ENCODE peak calls at places on chromosomes 6 and 20, in five cellular contexts. One of them, this sample, is unnamed.

GRCh38 chr6:44569131-44569530 is 181.6 kb downstream of the CDC5L start:
- DNase-seq in AG04449: no peak
- DNase-seq in PC-9: no peak
- DNase-seq in psoas muscle: no peak
- DNase-seq in tibial artery: no peak
- DNase-seq in this sample: no peak

GRCh38 chr6:35498407-35499045 is 1.6 kb upstream of the TEAD3 start:
- DNase-seq in AG04449: no peak
- DNase-seq in PC-9: no peak
- DNase-seq in psoas muscle: no peak
- DNase-seq in tibial artery: no peak
- DNase-seq in this sample: no peak

GRCh38 chr6:87291879-87292278 is 30.5 kb upstream of the SMIM8 start:
- DNase-seq in AG04449: no peak
- DNase-seq in PC-9: no peak
- DNase-seq in psoas muscle: no peak
- DNase-seq in tibial artery: no peak
- DNase-seq in this sample: no peak

GRCh38 chr6:89013463-89013862 is 50.0 kb upstream of the RNGTT start:
- DNase-seq in AG04449: no peak
- DNase-seq in PC-9: no peak
- DNase-seq in psoas muscle: no peak
- DNase-seq in tibial artery: no peak
- DNase-seq in this sample: no peak

GRCh38 chr20:45345104-45345936 is 2.9 kb downstream of the SDC4 start:
- DNase-seq in AG04449: no peak
- DNase-seq in PC-9: peak
- DNase-seq in psoas muscle: no peak
- DNase-seq in tibial artery: no peak
- DNase-seq in this sample: no peak

GRCh38 chr20:63097336-63097831 is 90.6 kb upstream of the BHLHE23 start:
- DNase-seq in AG04449: no peak
- DNase-seq in PC-9: no peak
- DNase-seq in psoas muscle: peak
- DNase-seq in tibial artery: no peak
- DNase-seq in this sample: no peak

GRCh38 chr6:32327103-32327502 is 44.6 kb downstream of the TSBP1 start:
- DNase-seq in AG04449: no peak
- DNase-seq in PC-9: no peak
- DNase-seq in psoas muscle: no peak
- DNase-seq in tibial artery: no peak
- DNase-seq in this sample: no peak

GRCh38 chr20:60097285-60097684 is 139.1 kb downstream of the CDH26 start:
- DNase-seq in AG04449: no peak
- DNase-seq in PC-9: no peak
- DNase-seq in psoas muscle: no peak
- DNase-seq in tibial artery: no peak
- DNase-seq in this sample: no peak

GRCh38 chr6:136551103-136551502 is 881 bp upstream of the MAP7 start:
- DNase-seq in AG04449: no peak
- DNase-seq in PC-9: no peak
- DNase-seq in psoas muscle: no peak
- DNase-seq in tibial artery: no peak
- DNase-seq in this sample: no peak

GRCh38 chr6:69232506-69233194 is 564.2 kb downstream of the LMBRD1 start:
- DNase-seq in AG04449: no peak
- DNase-seq in PC-9: peak
- DNase-seq in psoas muscle: peak
- DNase-seq in tibial artery: peak
- DNase-seq in this sample: peak

GRCh38 chr6:156410649-156411048 is 366.5 kb upstream of the ARID1B start:
- DNase-seq in AG04449: no peak
- DNase-seq in PC-9: no peak
- DNase-seq in psoas muscle: no peak
- DNase-seq in tibial artery: no peak
- DNase-seq in this sample: no peak

GRCh38 chr6:147805155-147805554 is 296.7 kb downstream of the SAMD5 start:
- DNase-seq in AG04449: no peak
- DNase-seq in PC-9: no peak
- DNase-seq in psoas muscle: no peak
- DNase-seq in tibial artery: no peak
- DNase-seq in this sample: no peak

GRCh38 chr6:166903027-166903426 is 53.3 kb downstream of the RNASET2 start:
- DNase-seq in AG04449: no peak
- DNase-seq in PC-9: no peak
- DNase-seq in psoas muscle: no peak
- DNase-seq in tibial artery: no peak
- DNase-seq in this sample: no peak

GRCh38 chr6:170045981-170046667 is 244.8 kb downstream of the DLL1 start:
- DNase-seq in AG04449: no peak
- DNase-seq in PC-9: no peak
- DNase-seq in psoas muscle: peak
- DNase-seq in tibial artery: no peak
- DNase-seq in this sample: no peak
- H3K4me3 ChIP-seq in AG04449: no peak
- H3K4me3 ChIP-seq in PC-9: no peak
- H3K4me3 ChIP-seq in psoas muscle: no peak
- H3K4me3 ChIP-seq in tibial artery: no peak
- H3K4me3 ChIP-seq in this sample: no peak

DNA sequence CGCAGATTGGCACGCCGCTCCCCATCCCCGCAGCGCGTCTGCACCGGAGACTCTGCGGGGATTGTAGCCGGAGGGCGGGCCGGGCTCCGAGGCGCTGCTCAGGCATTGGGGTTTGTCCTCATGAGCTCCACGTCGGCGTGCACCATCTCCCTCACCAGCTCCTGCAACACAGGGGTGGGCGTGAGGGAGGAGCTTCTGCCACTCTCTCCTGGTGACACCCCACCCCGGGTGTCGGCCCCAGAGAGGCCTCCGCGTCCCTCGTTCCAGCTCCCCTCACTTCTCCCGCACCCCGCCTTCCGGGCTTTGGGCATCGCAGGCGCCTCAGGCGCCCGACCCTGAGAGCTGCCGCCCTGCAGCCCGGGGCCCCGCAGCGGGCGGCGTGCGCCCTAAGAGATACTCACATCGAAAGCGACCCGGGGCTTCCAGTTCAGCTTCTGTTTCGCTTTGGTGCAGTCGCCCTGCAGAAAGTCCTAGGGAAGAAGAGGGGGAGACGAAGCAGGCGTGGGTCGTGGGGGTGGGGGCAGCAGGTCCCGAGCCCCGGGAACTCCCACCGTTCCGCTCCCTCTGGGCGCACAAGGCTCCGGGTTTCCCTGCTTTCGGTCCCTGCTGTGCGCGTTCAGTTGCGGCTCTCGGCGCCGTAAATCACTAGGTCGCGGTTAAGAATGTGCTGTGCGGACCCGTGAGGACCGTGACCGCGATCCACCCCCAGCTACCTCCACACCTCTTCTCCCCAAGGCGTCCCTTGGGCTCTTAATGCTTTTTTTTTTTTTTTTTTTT is 14.5 kb downstream of the FOXC1 start:
- DNase-seq in AG04449: no peak
- DNase-seq in PC-9: no peak
- DNase-seq in psoas muscle: peak
- DNase-seq in tibial artery: peak
- DNase-seq in this sample: no peak
- H3K4me3 ChIP-seq in AG04449: peak
- H3K4me3 ChIP-seq in PC-9: peak
- H3K4me3 ChIP-seq in psoas muscle: peak
- H3K4me3 ChIP-seq in tibial artery: peak
- H3K4me3 ChIP-seq in this sample: peak

GRCh38 chr20:32031007-32031958 is 20.8 kb upstream of the HCK start:
- DNase-seq in AG04449: peak
- DNase-seq in PC-9: peak
- DNase-seq in psoas muscle: peak
- DNase-seq in tibial artery: peak
- DNase-seq in this sample: peak
- H3K4me3 ChIP-seq in AG04449: peak
- H3K4me3 ChIP-seq in PC-9: no peak
- H3K4me3 ChIP-seq in psoas muscle: peak
- H3K4me3 ChIP-seq in tibial artery: peak
- H3K4me3 ChIP-seq in this sample: peak

GRCh38 chr20:56995635-56996075 is 270.8 kb downstream of the BMP7 start:
- DNase-seq in AG04449: no peak
- DNase-seq in PC-9: peak
- DNase-seq in psoas muscle: no peak
- DNase-seq in tibial artery: no peak
- DNase-seq in this sample: no peak

GRCh38 chr20:56991516-56991915 is 274.9 kb downstream of the BMP7 start:
- DNase-seq in AG04449: no peak
- DNase-seq in PC-9: no peak
- DNase-seq in psoas muscle: no peak
- DNase-seq in tibial artery: no peak
- DNase-seq in this sample: no peak

GRCh38 chr20:56993020-56993419 is 273.4 kb downstream of the BMP7 start:
- DNase-seq in AG04449: no peak
- DNase-seq in PC-9: no peak
- DNase-seq in psoas muscle: no peak
- DNase-seq in tibial artery: no peak
- DNase-seq in this sample: no peak

GRCh38 chr20:56995157-56995556 is 271.3 kb downstream of the BMP7 start:
- DNase-seq in AG04449: no peak
- DNase-seq in PC-9: no peak
- DNase-seq in psoas muscle: no peak
- DNase-seq in tibial artery: no peak
- DNase-seq in this sample: no peak

GRCh38 chr20:56994006-56994405 is 272.4 kb downstream of the BMP7 start:
- DNase-seq in AG04449: no peak
- DNase-seq in PC-9: no peak
- DNase-seq in psoas muscle: no peak
- DNase-seq in tibial artery: no peak
- DNase-seq in this sample: no peak
- H3K4me3 ChIP-seq in AG04449: no peak
- H3K4me3 ChIP-seq in PC-9: no peak
- H3K4me3 ChIP-seq in psoas muscle: no peak
- H3K4me3 ChIP-seq in tibial artery: no peak
- H3K4me3 ChIP-seq in this sample: no peak

This sample was measured in skeletal muscle cell.